ENCODE peak calls at places on chromosomes 13 and 19, in four cellular contexts. One of them, this sample, is unnamed.

GRCh38 chr19:55658846-55659459 is 4.1 kb downstream of the U2AF2 start:
- DNase-seq in right cardiac atrium: no peak
- DNase-seq in NCI-H1092: no peak
- DNase-seq in IMR-90: no peak
- DNase-seq in this sample: no peak

GRCh38 chr13:100646030-100646673 is 28.4 kb downstream of the TMTC4 start:
- DNase-seq in right cardiac atrium: no peak
- DNase-seq in NCI-H1092: peak; percentile 76
- DNase-seq in IMR-90: peak; percentile 31
- DNase-seq in this sample: peak; percentile 47

GRCh38 chr19:55005684-55006488 is 32.2 kb downstream of the GP6 start:
- DNase-seq in right cardiac atrium: no peak
- DNase-seq in NCI-H1092: no peak
- DNase-seq in IMR-90: no peak
- DNase-seq in this sample: no peak

GRCh38 chr13:99959127-99959529 is 12.4 kb downstream of the ZIC5 start:
- DNase-seq in right cardiac atrium: no peak
- DNase-seq in NCI-H1092: no peak
- DNase-seq in IMR-90: no peak
- DNase-seq in this sample: no peak

GRCh38 chr19:57807541-57807940 is 7.2 kb downstream of the ZNF552 start:
- DNase-seq in right cardiac atrium: no peak
- DNase-seq in NCI-H1092: no peak
- DNase-seq in IMR-90: no peak
- DNase-seq in this sample: no peak

GRCh38 chr13:46893221-46893620 is 3.6 kb downstream of the HTR2A start:
- DNase-seq in right cardiac atrium: no peak
- DNase-seq in NCI-H1092: no peak
- DNase-seq in IMR-90: no peak
- DNase-seq in this sample: no peak

GRCh38 chr19:29690842-29691241 is 24.2 kb downstream of the C19orf12 start:
- DNase-seq in right cardiac atrium: peak; percentile 14
- DNase-seq in NCI-H1092: no peak
- DNase-seq in IMR-90: peak; percentile 49
- DNase-seq in this sample: no peak

GRCh38 chr13:68850160-68850559 is 1257.5 kb upstream of the ATXN8OS start:
- DNase-seq in right cardiac atrium: no peak
- DNase-seq in NCI-H1092: no peak
- DNase-seq in IMR-90: no peak
- DNase-seq in this sample: no peak

GRCh38 chr19:34232566-34233481 is 21.5 kb upstream of the GARRE1 start:
- DNase-seq in right cardiac atrium: peak; percentile 86
- DNase-seq in NCI-H1092: no peak
- DNase-seq in IMR-90: peak; percentile 96
- DNase-seq in this sample: peak; percentile 25

GRCh38 chr19:10000171-10000826 is 10.0 kb downstream of the COL5A3 start:
- DNase-seq in right cardiac atrium: peak; percentile 87
- DNase-seq in NCI-H1092: peak; percentile 30
- DNase-seq in IMR-90: peak; percentile 70
- DNase-seq in this sample: peak; percentile 21

GRCh38 chr19:10078329-10078728 is 7.8 kb upstream of the SHFL start:
- DNase-seq in right cardiac atrium: no peak
- DNase-seq in NCI-H1092: no peak
- DNase-seq in IMR-90: no peak
- DNase-seq in this sample: no peak

This sample was measured in nucleus accumbens.